ENCODE peak calls at places on chromosomes 3 and 15, in eight cellular contexts. P is astrocyte of the cerebellum, O is AG04450, E is erythroblast, G is GM04504, U is mesenteric fat pad, H is fibroblast of the conjunctiva, X is mammary epithelial cell. V is an unnamed sample.

GRCh38 chr15:100333236-100333635 is 8.5 kb downstream of the ADAMTS17 start:
- DNase-seq in P (no peak), O (no peak), E (no peak), G (no peak), U (no peak), H (no peak), X (no peak), V (no peak)

GRCh38 chr3:105402287-105402801 is 35.6 kb downstream of the ALCAM start:
- DNase-seq in P (peak), O (no peak), E (no peak), G (no peak), U (no peak), H (no peak), X (peak), V (no peak)

GRCh38 chr15:68635142-68635541 is 56.3 kb downstream of the CORO2B start:
- DNase-seq in P (no peak), O (no peak), E (no peak), G (no peak), U (no peak), H (peak), X (no peak), V (no peak)

GRCh38 chr15:65940618-65940909 is 71.3 kb downstream of the RAB11A start:
- DNase-seq in P (no peak), O (no peak), E (no peak), G (no peak), U (no peak), H (no peak), X (peak), V (no peak)

GRCh38 chr15:75903331-75904240 is at the start of gene FBXO22:
- DNase-seq in P (peak), O (peak), E (peak), G (peak), U (peak), H (peak), X (peak), V (peak)

GRCh38 chr3:171113716-171114115 is 87.2 kb upstream of the SLC2A2 start:
- DNase-seq in P (no peak), O (no peak), E (no peak), G (no peak), U (no peak), H (no peak), X (no peak), V (no peak)

GRCh38 chr3:143601738-143602480 is 246.4 kb downstream of the SLC9A9 start:
- DNase-seq in P (peak), O (no peak), E (no peak), G (no peak), U (no peak), H (no peak), X (peak), V (no peak)

GRCh38 chr3:17355591-17355990 is 386.8 kb downstream of the TBC1D5 start:
- DNase-seq in P (peak), O (no peak), E (no peak), G (peak), U (no peak), H (peak), X (peak), V (no peak)

GRCh38 chr3:15294914-15295313 is 37.5 kb downstream of the SH3BP5 start:
- DNase-seq in P (no peak), O (no peak), E (no peak), G (no peak), U (no peak), H (no peak), X (no peak), V (no peak)

GRCh38 chr15:90266485-90266884 is 1.0 kb downstream of the NGRN start:
- DNase-seq in P (no peak), O (no peak), E (peak), G (no peak), U (no peak), H (no peak), X (peak), V (no peak)

GRCh38 chr3:119977353-119977752 is 116.9 kb downstream of the GSK3B start:
- DNase-seq in P (no peak), O (no peak), E (no peak), G (no peak), U (no peak), H (no peak), X (no peak), V (no peak)

GRCh38 chr3:181103605-181104004 is 114.1 kb upstream of the DNAJC19 start:
- DNase-seq in P (no peak), O (no peak), E (peak), G (no peak), U (no peak), H (no peak), X (peak), V (no peak)

GRCh38 chr3:123605789-123606234 is 21.0 kb upstream of the HACD2 start:
- DNase-seq in P (no peak), O (no peak), E (no peak), G (no peak), U (no peak), H (no peak), X (peak), V (peak)

GRCh38 chr3:61637088-61638051 is 76.0 kb downstream of the PTPRG start:
- DNase-seq in P (no peak), O (no peak), E (no peak), G (no peak), U (no peak), H (no peak), X (no peak), V (no peak)

GRCh38 chr3:100210777-100211145 is 50.0 kb upstream of the TBC1D23 start:
- DNase-seq in P (peak), O (peak), E (no peak), G (peak), U (no peak), H (peak), X (peak), V (no peak)

GRCh38 chr15:80665151-80665550 is 30.0 kb upstream of the ABHD17C start:
- DNase-seq in P (no peak), O (no peak), E (no peak), G (no peak), U (no peak), H (no peak), X (no peak), V (no peak)

GRCh38 chr3:98812851-98813374 is 49.8 kb downstream of the ST3GAL6 start:
- DNase-seq in P (no peak), O (no peak), E (peak), G (no peak), U (no peak), H (peak), X (no peak), V (no peak)

GRCh38 chr3:71629289-71630252 is 46.0 kb upstream of the FOXP1 start:
- DNase-seq in P (no peak), O (peak), E (no peak), G (peak), U (no peak), H (peak), X (no peak), V (no peak)

GRCh38 chr3:33315826-33316225 is 38.6 kb downstream of the FBXL2 start:
- DNase-seq in P (peak), O (no peak), E (no peak), G (no peak), U (no peak), H (no peak), X (peak), V (no peak)

GRCh38 chr15:76988874-76989780 is 5.8 kb upstream of the PSTPIP1 start:
- DNase-seq in P (no peak), O (no peak), E (no peak), G (no peak), U (peak), H (no peak), X (no peak), V (no peak)

GRCh38 chr3:27939940-27940339 is 217.8 kb upstream of the EOMES start:
- DNase-seq in P (no peak), O (no peak), E (no peak), G (peak), U (no peak), H (no peak), X (peak), V (no peak)

V was measured in HuH-7.5.